ENCODE peak calls at places on chromosomes 6 and 20, in seven cellular contexts. X is body of pancreas, F is psoas muscle, U is upper lobe of right lung, E is PC-3, V is heart right ventricle, H is mucosa of descending colon. Q is an unnamed sample.

GRCh38 chr6:49958180-49958579 is 5.8 kb downstream of the DEFB114 start:
- ATAC-seq in X (no peak), H (no peak), E (no peak), V (no peak), F (no peak), U (no peak), Q (no peak)

GRCh38 chr6:57434944-57435343 is 117.5 kb downstream of the PRIM2 start:
- ATAC-seq in E (peak; percentile 86), H (no peak), U (no peak), F (no peak), X (no peak), V (no peak), Q (no peak)

GRCh38 chr20:38676576-38676975 is 47.7 kb upstream of the SLC32A1 start:
- ATAC-seq in F (no peak), V (no peak), H (no peak), U (no peak), E (no peak), X (no peak), Q (no peak)

GRCh38 chr20:10705801-10706459 is 32.1 kb upstream of the JAG1 start:
- ATAC-seq in H (peak; percentile 64), F (no peak), E (peak; percentile 96), U (no peak), V (no peak), X (no peak), Q (no peak)

GRCh38 chr20:53918949-53919361 is 151.4 kb downstream of the BCAS1 start:
- ATAC-seq in X (no peak), H (no peak), U (no peak), E (no peak), V (no peak), F (no peak), Q (no peak)

GRCh38 chr6:11613858-11614257 is 76.3 kb downstream of the TMEM170B start:
- ATAC-seq in V (no peak), X (no peak), E (peak; percentile 50), U (no peak), H (no peak), F (no peak), Q (no peak)

GRCh38 chr20:18705490-18705889 is 108.1 kb upstream of the SCP2D1 start:
- ATAC-seq in U (no peak), H (no peak), F (no peak), E (no peak), V (no peak), X (peak; percentile 47), Q (peak; percentile 28)

GRCh38 chr6:99603421-99604160 is 3.0 kb upstream of the PRDM13 start:
- ATAC-seq in X (peak; percentile 48), H (peak; percentile 56), V (peak; percentile 47), F (peak; percentile 22), E (no peak), U (peak; percentile 29), Q (peak; percentile 24)

GRCh38 chr20:5718896-5719595 is 31.2 kb upstream of the SHLD1 start:
- ATAC-seq in F (peak; percentile 93), U (no peak), X (no peak), H (no peak), V (peak; percentile 82), E (no peak), Q (no peak)

GRCh38 chr6:118639054-118639964 is 12.1 kb downstream of the CEP85L start:
- ATAC-seq in F (no peak), U (no peak), H (no peak), V (no peak), E (no peak), X (no peak), Q (no peak)

GRCh38 chr6:127865108-127865507 is 35.8 kb downstream of the THEMIS start:
- ATAC-seq in F (no peak), X (no peak), E (no peak), V (no peak), U (no peak), H (peak; percentile 61), Q (no peak)

GRCh38 chr6:72620866-72621242 is 1.0 kb upstream of the KCNQ5 start:
- ATAC-seq in U (no peak), V (no peak), F (peak; percentile 12), X (no peak), H (peak; percentile 4), E (no peak), Q (no peak)

GRCh38 chr6:122098091-122098769 is 301.2 kb upstream of the HSF2 start:
- ATAC-seq in E (no peak), F (no peak), V (no peak), H (no peak), U (no peak), X (no peak), Q (no peak)

GRCh38 chr6:51398064-51398740 is 579.5 kb downstream of the TFAP2B start:
- ATAC-seq in V (no peak), X (no peak), E (peak; percentile 40), U (peak; percentile 87), H (no peak), F (no peak), Q (no peak)

GRCh38 chr6:34514593-34515472 is 41.3 kb downstream of the SPDEF start:
- ATAC-seq in X (peak; percentile 49), H (no peak), V (peak; percentile 52), U (no peak), E (no peak), F (no peak), Q (no peak)

GRCh38 chr6:74597266-74597665 is 608.6 kb downstream of the COL12A1 start:
- ATAC-seq in F (no peak), V (no peak), U (no peak), H (no peak), E (no peak), X (no peak), Q (no peak)

GRCh38 chr6:28607990-28608389 is 82.3 kb downstream of the GPX5 start:
- ATAC-seq in U (no peak), E (no peak), V (no peak), F (no peak), X (no peak), H (no peak), Q (no peak)

GRCh38 chr20:3539708-3540107 is 68.9 kb downstream of the ATRN start:
- ATAC-seq in H (no peak), V (peak; percentile 37), E (no peak), X (no peak), U (no peak), F (no peak), Q (no peak)

GRCh38 chr20:50819344-50819743 is 24.5 kb downstream of the BCAS4 start:
- ATAC-seq in U (no peak), X (no peak), V (no peak), H (no peak), E (no peak), F (no peak), Q (no peak)

GRCh38 chr6:2684766-2685754 is 65.7 kb downstream of the MYLK4 start:
- ATAC-seq in E (no peak), F (no peak), V (no peak), H (no peak), U (no peak), X (no peak), Q (no peak)

GRCh38 chr6:33427585-33428218 is 7.8 kb downstream of the SYNGAP1 start:
- ATAC-seq in V (no peak), U (peak; percentile 2), H (peak; percentile 4), F (no peak), X (peak; percentile 23), E (peak; percentile 14), Q (no peak)

DNA sequence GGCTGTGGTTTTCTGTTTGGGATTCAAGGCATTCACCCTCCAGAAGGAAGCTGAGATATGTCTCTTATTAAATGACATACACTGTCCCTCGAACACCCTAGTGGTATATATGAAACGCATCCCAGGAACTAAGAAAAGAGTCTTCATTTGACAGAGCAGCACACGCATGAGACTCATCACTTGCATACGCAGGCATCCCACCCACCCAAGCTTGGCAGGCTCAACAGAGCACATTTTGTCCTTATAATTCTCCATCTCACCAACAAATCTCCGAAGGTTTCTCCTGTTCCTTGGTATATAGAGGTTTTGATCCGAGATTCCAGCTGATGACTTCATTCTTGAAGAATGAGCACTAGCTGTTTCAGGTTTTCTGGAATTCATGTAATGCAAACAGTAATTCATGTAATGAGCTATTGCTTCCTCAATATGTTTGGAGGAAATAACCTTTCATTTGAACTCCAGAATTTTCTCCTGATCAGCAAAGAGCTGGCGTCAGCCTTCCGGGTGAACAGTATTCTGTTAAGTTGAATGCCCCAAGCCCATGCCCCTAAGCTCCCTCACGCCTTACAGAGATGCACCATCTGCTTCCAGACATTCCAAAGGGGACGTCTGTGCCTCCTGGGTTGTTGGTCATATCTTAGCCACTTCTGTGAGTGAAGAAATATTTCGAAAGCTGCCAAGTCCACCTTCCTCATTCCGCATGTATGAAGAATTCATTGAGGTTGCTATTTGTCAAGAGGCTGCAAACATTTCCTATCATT is 66.0 kb upstream of the CDH4 start:
- ATAC-seq in V (no peak), H (no peak), X (peak; percentile 78), F (no peak), U (peak; percentile 60), E (no peak), Q (no peak)
- TF ChIP-seq CTCF in V (no peak), H (no peak), X (no peak), F (no peak), U (no peak), E (no peak), Q (no peak)

DNA sequence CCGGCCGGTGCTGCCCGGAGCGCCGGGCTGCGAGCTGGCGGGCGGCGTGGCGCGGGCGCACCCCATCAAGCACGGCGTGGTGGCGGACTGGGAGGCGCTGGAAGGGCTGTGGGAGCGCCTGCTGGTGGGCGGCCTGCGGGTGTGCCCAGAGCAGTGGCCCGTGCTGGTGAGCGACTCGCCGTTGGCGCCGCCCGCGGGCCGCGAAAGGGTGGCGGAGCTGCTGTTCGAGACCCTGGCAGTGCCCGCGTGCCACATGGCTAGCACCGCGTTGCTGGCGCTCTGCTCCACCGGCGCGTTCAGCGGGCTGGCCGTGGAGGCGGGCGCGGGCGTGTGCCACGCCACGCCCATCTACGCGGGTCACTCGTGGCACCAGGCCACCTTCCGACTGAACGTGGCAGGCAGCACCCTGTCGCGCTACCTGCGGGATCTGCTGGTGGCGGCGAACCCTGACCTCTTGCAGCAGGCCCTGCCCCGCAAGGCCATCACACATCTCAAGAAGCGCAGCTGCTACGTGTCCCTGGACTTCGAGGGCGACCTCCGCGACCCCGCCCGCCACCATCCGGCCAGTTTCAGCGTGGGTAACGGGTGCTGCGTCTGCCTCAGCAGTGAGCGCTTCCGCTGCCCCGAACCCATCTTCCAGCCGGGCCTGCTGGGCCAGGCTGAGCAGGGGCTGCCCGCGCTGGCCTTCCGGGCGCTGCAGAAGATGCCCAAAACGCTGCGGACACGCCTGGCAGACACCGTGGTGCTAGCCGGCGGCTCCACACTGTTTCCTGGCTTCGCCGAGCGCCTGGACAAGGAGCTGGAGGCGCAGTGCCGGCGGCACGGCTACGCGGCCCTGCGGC is 723 bp downstream of the ACTL10 start:
- ATAC-seq in X (peak; percentile 58), U (peak; percentile 0), F (peak; percentile 47), V (peak; percentile 4), E (peak; percentile 8), H (peak; percentile 71), Q (peak; percentile 65)
- H3K4me1 ChIP-seq in X (peaks cover 51% of the 10 kb centered on the region), U (peaks cover 24% of the 10 kb centered on the region), F (peaks cover 44% of the 10 kb centered on the region), V (peaks cover 49% of the 10 kb centered on the region), E (peaks cover 25% of the 10 kb centered on the region), H (peaks cover 33% of the 10 kb centered on the region), Q (no peaks in the 10 kb centered on the region)

DNA sequence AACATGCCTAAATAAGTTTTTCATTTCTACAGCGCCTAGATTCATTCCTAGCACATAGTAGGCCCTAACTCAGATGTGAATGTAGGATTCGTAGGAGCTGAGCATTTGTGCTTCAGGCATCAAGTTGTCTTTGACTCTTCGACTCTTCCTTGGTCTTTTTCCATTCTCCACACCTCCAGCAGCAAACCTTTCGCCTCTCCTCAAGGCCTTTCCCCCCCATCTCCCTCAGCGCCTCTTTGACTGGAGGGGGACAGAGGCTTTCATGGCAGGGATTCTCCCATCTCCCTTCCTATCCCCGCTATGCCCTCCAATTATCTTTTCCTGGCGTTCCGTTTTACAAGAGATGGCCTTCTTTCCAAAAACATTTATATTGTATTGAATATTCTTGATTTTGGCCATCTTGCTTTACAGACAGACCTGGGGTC is 717 bp downstream of the CASP8AP2 start:
- ATAC-seq in F (no peak), X (no peak), H (no peak), E (no peak), U (no peak), V (no peak), Q (no peak)
- TF ChIP-seq CTCF in F (no peak), X (no peak), H (no peak), E (no peak), U (no peak), V (no peak), Q (no peak)

GRCh38 chr6:163706688-163707087 is 292.2 kb downstream of the QKI start:
- ATAC-seq in V (no peak), E (no peak), F (peak; percentile 88), X (no peak), U (no peak), H (no peak), Q (no peak)
- H3K4me1 ChIP-seq in V (peaks cover 57% of the 10 kb centered on the region), E (no peaks in the 10 kb centered on the region), F (peaks cover 52% of the 10 kb centered on the region), X (peaks cover 4% of the 10 kb centered on the region), U (peaks cover 53% of the 10 kb centered on the region), H (no peaks in the 10 kb centered on the region), Q (peaks cover 43% of the 10 kb centered on the region)

Q was measured in gastroesophageal sphincter.